ENCODE peak calls at places on chromosome 10, in five cellular contexts. H, D, G, L and S are unnamed samples.

GRCh38 chr10:101485681-101486554 is 102.1 kb downstream of the POLL start:
- DNase-seq in H (no peak), D (peak), G (no peak), L (no peak), S (no peak)

GRCh38 chr10:113802997-113803396 is 50.9 kb downstream of the DCLRE1A start:
- DNase-seq in H (no peak), D (no peak), G (no peak), L (no peak), S (no peak)

GRCh38 chr10:101139421-101139911 is 8.4 kb downstream of the TLX1 start:
- DNase-seq in H (no peak), D (no peak), G (peak), L (no peak), S (no peak)

GRCh38 chr10:114703377-114704125 is 45.5 kb upstream of the ABLIM1 start:
- DNase-seq in H (no peak), D (no peak), G (peak), L (no peak), S (peak)

GRCh38 chr10:71629131-71629530 is 90.4 kb downstream of the C10orf105 start:
- DNase-seq in H (no peak), D (no peak), G (no peak), L (no peak), S (no peak)

GRCh38 chr10:129332476-129332875 is 134.6 kb upstream of the MGMT start:
- DNase-seq in H (no peak), D (no peak), G (no peak), L (no peak), S (no peak)

GRCh38 chr10:127755758-127756157 is 18.8 kb downstream of the FOXI2 start:
- DNase-seq in H (no peak), D (no peak), G (no peak), L (no peak), S (no peak)

GRCh38 chr10:117137911-117138642 is at the start of gene VAX1:
- DNase-seq in H (no peak), D (peak), G (no peak), L (no peak), S (no peak)

GRCh38 chr10:70866424-70866823 is 21.9 kb downstream of the PCBD1 start:
- DNase-seq in H (peak), D (no peak), G (no peak), L (no peak), S (peak)

GRCh38 chr10:2188371-2188770 is 451.0 kb upstream of the ADARB2 start:
- DNase-seq in H (no peak), D (no peak), G (no peak), L (no peak), S (no peak)

GRCh38 chr10:47264797-47265281 is 35.2 kb upstream of the GDF10 start:
- DNase-seq in H (no peak), D (no peak), G (no peak), L (no peak), S (no peak)

GRCh38 chr10:119207713-119208552 is 562 bp downstream of the GRK5 start:
- DNase-seq in H (peak), D (peak), G (peak), L (peak), S (peak)

GRCh38 chr10:92969151-92969550 is 91.4 kb upstream of the CYP26C1 start:
- DNase-seq in H (peak), D (no peak), G (peak), L (no peak), S (no peak)

GRCh38 chr10:63603709-63604445 is 82.7 kb downstream of the REEP3 start:
- DNase-seq in H (peak), D (no peak), G (peak), L (no peak), S (no peak)

GRCh38 chr10:95601116-95601719 is 40.0 kb upstream of the SORBS1 start:
- DNase-seq in H (peak), D (peak), G (peak), L (peak), S (peak)

GRCh38 chr10:49080965-49081364 is 34.4 kb downstream of the VSTM4 start:
- DNase-seq in H (no peak), D (no peak), G (no peak), L (no peak), S (peak)

GRCh38 chr10:71267508-71268240 is 51.4 kb upstream of the SLC29A3 start:
- DNase-seq in H (no peak), D (no peak), G (no peak), L (no peak), S (no peak)

GRCh38 chr10:95246582-95247051 is 44.2 kb downstream of the PDLIM1 start:
- DNase-seq in H (peak), D (peak), G (peak), L (peak), S (peak)

GRCh38 chr10:68301790-68302502 is 29.9 kb upstream of the HNRNPH3 start:
- DNase-seq in H (peak), D (peak), G (peak), L (no peak), S (peak)

GRCh38 chr10:68132391-68132790 is 23.1 kb downstream of the MYPN start:
- DNase-seq in H (no peak), D (no peak), G (no peak), L (no peak), S (no peak)

GRCh38 chr10:114220281-114220680 is 18.8 kb upstream of the VWA2 start:
- DNase-seq in H (no peak), D (no peak), G (no peak), L (no peak), S (no peak)

GRCh38 chr10:23338155-23338828 is 6.3 kb downstream of the C10orf67 start:
- DNase-seq in H (peak), D (no peak), G (peak), L (no peak), S (no peak)

GRCh38 chr10:17685227-17685840 is 41.4 kb downstream of the STAM start:
- DNase-seq in H (no peak), D (no peak), G (no peak), L (no peak), S (no peak)

GRCh38 chr10:90274721-90275468 is 573.5 kb downstream of the KIF20B start:
- DNase-seq in H (peak), D (no peak), G (peak), L (no peak), S (no peak)